ENCODE peak calls at places on chromosomes 13 and 19, in five cellular contexts. One of them, this sample, is unnamed.
A peak's percentile ranks its signal among the peaks of the same experiment; 100 is the strongest.

GRCh38 chr19:29606420-29606747 is 301 bp downstream of the POP4 start:
- DNase-seq in memory B cell: no peak
- DNase-seq in activated naive CD4-positive, alpha-beta T cell treated with anti-CD3 and anti-CD28 coated beads, Interleukin-2, amount 10 ng/mL, durations not matched to agents 7 days and 5 days: no peak
- DNase-seq in kidney glomerular epithelial cell: no peak
- DNase-seq in HCEC 1CT: no peak
- DNase-seq in this sample: no peak

GRCh38 chr19:35557539-35558399 is 5.7 kb downstream of the ATP4A start:
- DNase-seq in memory B cell: no peak
- DNase-seq in activated naive CD4-positive, alpha-beta T cell treated with anti-CD3 and anti-CD28 coated beads, Interleukin-2, amount 10 ng/mL, durations not matched to agents 7 days and 5 days: peak; percentile 64
- DNase-seq in kidney glomerular epithelial cell: no peak
- DNase-seq in HCEC 1CT: no peak
- DNase-seq in this sample: peak; percentile 78

GRCh38 chr19:49445997-49446396 is 4.7 kb upstream of the SLC17A7 start:
- DNase-seq in memory B cell: no peak
- DNase-seq in activated naive CD4-positive, alpha-beta T cell treated with anti-CD3 and anti-CD28 coated beads, Interleukin-2, amount 10 ng/mL, durations not matched to agents 7 days and 5 days: no peak
- DNase-seq in kidney glomerular epithelial cell: no peak
- DNase-seq in HCEC 1CT: no peak
- DNase-seq in this sample: no peak

GRCh38 chr13:19181621-19182485 is at the start of gene TUBA3C:
- DNase-seq in memory B cell: no peak
- DNase-seq in activated naive CD4-positive, alpha-beta T cell treated with anti-CD3 and anti-CD28 coated beads, Interleukin-2, amount 10 ng/mL, durations not matched to agents 7 days and 5 days: no peak
- DNase-seq in kidney glomerular epithelial cell: no peak
- DNase-seq in HCEC 1CT: no peak
- DNase-seq in this sample: no peak

GRCh38 chr13:46983881-46984280 is 87.0 kb upstream of the HTR2A start:
- DNase-seq in memory B cell: peak; percentile 37
- DNase-seq in activated naive CD4-positive, alpha-beta T cell treated with anti-CD3 and anti-CD28 coated beads, Interleukin-2, amount 10 ng/mL, durations not matched to agents 7 days and 5 days: no peak
- DNase-seq in kidney glomerular epithelial cell: no peak
- DNase-seq in HCEC 1CT: peak; percentile 80
- DNase-seq in this sample: no peak

GRCh38 chr19:47274071-47274890 is at the start of gene INAFM1:
- DNase-seq in memory B cell: peak; percentile 100
- DNase-seq in activated naive CD4-positive, alpha-beta T cell treated with anti-CD3 and anti-CD28 coated beads, Interleukin-2, amount 10 ng/mL, durations not matched to agents 7 days and 5 days: peak; percentile 99
- DNase-seq in kidney glomerular epithelial cell: peak; percentile 83
- DNase-seq in HCEC 1CT: peak; percentile 88
- DNase-seq in this sample: peak; percentile 95

GRCh38 chr13:49057176-49057575 is 81.5 kb downstream of the FNDC3A start:
- DNase-seq in memory B cell: no peak
- DNase-seq in activated naive CD4-positive, alpha-beta T cell treated with anti-CD3 and anti-CD28 coated beads, Interleukin-2, amount 10 ng/mL, durations not matched to agents 7 days and 5 days: no peak
- DNase-seq in kidney glomerular epithelial cell: no peak
- DNase-seq in HCEC 1CT: no peak
- DNase-seq in this sample: no peak

GRCh38 chr13:75489502-75490263 is 7.7 kb upstream of the TBC1D4 start:
- DNase-seq in memory B cell: no peak
- DNase-seq in activated naive CD4-positive, alpha-beta T cell treated with anti-CD3 and anti-CD28 coated beads, Interleukin-2, amount 10 ng/mL, durations not matched to agents 7 days and 5 days: no peak
- DNase-seq in kidney glomerular epithelial cell: peak; percentile 47
- DNase-seq in HCEC 1CT: peak; percentile 81
- DNase-seq in this sample: no peak

GRCh38 chr13:95002126-95002525 is 289.8 kb upstream of the SOX21 start:
- DNase-seq in memory B cell: no peak
- DNase-seq in activated naive CD4-positive, alpha-beta T cell treated with anti-CD3 and anti-CD28 coated beads, Interleukin-2, amount 10 ng/mL, durations not matched to agents 7 days and 5 days: no peak
- DNase-seq in kidney glomerular epithelial cell: no peak
- DNase-seq in HCEC 1CT: no peak
- DNase-seq in this sample: no peak

GRCh38 chr13:37488682-37489081 is 109.9 kb downstream of the POSTN start:
- DNase-seq in memory B cell: no peak
- DNase-seq in activated naive CD4-positive, alpha-beta T cell treated with anti-CD3 and anti-CD28 coated beads, Interleukin-2, amount 10 ng/mL, durations not matched to agents 7 days and 5 days: no peak
- DNase-seq in kidney glomerular epithelial cell: no peak
- DNase-seq in HCEC 1CT: peak; percentile 41
- DNase-seq in this sample: no peak

GRCh38 chr13:34731486-34731885 is 210.6 kb upstream of the NBEA start:
- DNase-seq in memory B cell: no peak
- DNase-seq in activated naive CD4-positive, alpha-beta T cell treated with anti-CD3 and anti-CD28 coated beads, Interleukin-2, amount 10 ng/mL, durations not matched to agents 7 days and 5 days: no peak
- DNase-seq in kidney glomerular epithelial cell: no peak
- DNase-seq in HCEC 1CT: no peak
- DNase-seq in this sample: no peak

GRCh38 chr19:5585461-5586299 is 17.9 kb upstream of the TINCR start:
- DNase-seq in memory B cell: no peak
- DNase-seq in activated naive CD4-positive, alpha-beta T cell treated with anti-CD3 and anti-CD28 coated beads, Interleukin-2, amount 10 ng/mL, durations not matched to agents 7 days and 5 days: peak; percentile 33
- DNase-seq in kidney glomerular epithelial cell: no peak
- DNase-seq in HCEC 1CT: no peak
- DNase-seq in this sample: peak; percentile 63

GRCh38 chr19:39147480-39147879 is 21.9 kb downstream of the PAK4 start:
- DNase-seq in memory B cell: no peak
- DNase-seq in activated naive CD4-positive, alpha-beta T cell treated with anti-CD3 and anti-CD28 coated beads, Interleukin-2, amount 10 ng/mL, durations not matched to agents 7 days and 5 days: no peak
- DNase-seq in kidney glomerular epithelial cell: no peak
- DNase-seq in HCEC 1CT: no peak
- DNase-seq in this sample: no peak

GRCh38 chr19:29372921-29373797 is 152.6 kb upstream of the VSTM2B start:
- DNase-seq in memory B cell: no peak
- DNase-seq in activated naive CD4-positive, alpha-beta T cell treated with anti-CD3 and anti-CD28 coated beads, Interleukin-2, amount 10 ng/mL, durations not matched to agents 7 days and 5 days: no peak
- DNase-seq in kidney glomerular epithelial cell: no peak
- DNase-seq in HCEC 1CT: no peak
- DNase-seq in this sample: peak; percentile 71

GRCh38 chr13:97352815-97353214 is 81.2 kb upstream of the RAP2A start:
- DNase-seq in memory B cell: no peak
- DNase-seq in activated naive CD4-positive, alpha-beta T cell treated with anti-CD3 and anti-CD28 coated beads, Interleukin-2, amount 10 ng/mL, durations not matched to agents 7 days and 5 days: no peak
- DNase-seq in kidney glomerular epithelial cell: no peak
- DNase-seq in HCEC 1CT: no peak
- DNase-seq in this sample: no peak